ENCODE peak calls at places on chromosomes 6 and 20, in nine cellular contexts. U is SJSA1, X is body of pancreas, E is heart left ventricle, B is Panc1, T is IMR-90, Z is adrenal gland, C is prostate gland, R is tibial artery. G is an unnamed sample.

GRCh38 chr6:7959453-7959852 is 48.9 kb upstream of the TXNDC5 start:
- DNase-seq in U (no peak), X (no peak), E (no peak), B (no peak), T (no peak), Z (no peak), C (no peak), R (no peak), G (no peak)

GRCh38 chr20:36544134-36545018 is 3.1 kb downstream of the MYL9 start:
- DNase-seq in U (peak; percentile 63), X (peak; percentile 51), E (no peak), B (no peak), T (peak; percentile 68), Z (peak; percentile 85), C (no peak), R (peak; percentile 88), G (no peak)

GRCh38 chr6:65979120-65979519 is 272.1 kb upstream of the EYS start:
- DNase-seq in U (no peak), X (no peak), E (no peak), B (no peak), T (no peak), Z (no peak), C (no peak), R (no peak), G (no peak)

GRCh38 chr6:83488448-83488847 is 23.9 kb upstream of the PRSS35 start:
- DNase-seq in U (no peak), X (no peak), E (no peak), B (no peak), T (no peak), Z (no peak), C (no peak), R (no peak), G (no peak)

GRCh38 chr6:44524491-44525227 is 137.2 kb downstream of the CDC5L start:
- DNase-seq in U (no peak), X (no peak), E (no peak), B (no peak), T (no peak), Z (no peak), C (no peak), R (no peak), G (no peak)

GRCh38 chr6:105810105-105810921 is 275.8 kb upstream of the PRDM1 start:
- DNase-seq in U (peak; percentile 77), X (no peak), E (no peak), B (no peak), T (peak; percentile 91), Z (peak; percentile 68), C (no peak), R (no peak), G (no peak)

GRCh38 chr6:112117554-112117953 is 30.2 kb downstream of the FAM229B start:
- DNase-seq in U (no peak), X (no peak), E (no peak), B (no peak), T (peak; percentile 62), Z (no peak), C (no peak), R (no peak), G (no peak)

GRCh38 chr20:36298061-36298460 is 8.1 kb upstream of the DLGAP4 start:
- DNase-seq in U (peak; percentile 18), X (no peak), E (no peak), B (no peak), T (no peak), Z (no peak), C (no peak), R (no peak), G (no peak)

GRCh38 chr6:3813150-3813780 is 35.9 kb upstream of the FAM50B start:
- DNase-seq in U (peak; percentile 67), X (peak; percentile 39), E (peak; percentile 77), B (no peak), T (peak; percentile 56), Z (peak; percentile 68), C (no peak), R (peak; percentile 85), G (peak; percentile 28)

GRCh38 chr20:64055396-64055892 is 6.0 kb upstream of the SOX18 start:
- DNase-seq in U (no peak), X (no peak), E (no peak), B (no peak), T (no peak), Z (no peak), C (no peak), R (no peak), G (no peak)
- H3K4me1 ChIP-seq in U (peaks cover 84% of the 10 kb centered on the region), X (peaks cover 12% of the 10 kb centered on the region), E (peaks cover 28% of the 10 kb centered on the region), B (peaks cover 59% of the 10 kb centered on the region), T (peaks cover 5% of the 10 kb centered on the region), Z (no peaks in the 10 kb centered on the region), C (peaks cover 6% of the 10 kb centered on the region), R (no peaks in the 10 kb centered on the region), G (peaks cover 19% of the 10 kb centered on the region)

DNA sequence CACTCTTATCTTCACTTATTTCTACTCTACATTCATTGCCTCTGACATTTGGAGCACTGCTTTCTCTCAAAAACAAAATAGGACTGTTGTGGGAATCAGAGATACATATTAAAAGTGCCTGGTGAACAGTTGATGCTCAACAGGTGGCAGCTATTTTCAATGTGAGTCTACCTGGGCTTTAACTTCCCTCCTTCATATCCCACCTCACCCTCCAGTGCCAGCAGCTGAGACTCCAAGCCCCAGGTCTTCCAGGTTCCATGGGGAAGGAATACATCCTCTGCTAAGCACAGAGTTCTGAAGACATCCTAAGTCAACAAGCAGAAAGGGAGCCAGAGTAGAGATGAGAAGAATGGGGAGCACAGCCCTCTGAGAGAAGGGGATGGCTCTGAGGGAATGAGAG is 7.0 kb upstream of the FOXP4 start:
- DNase-seq in U (no peak), X (no peak), E (no peak), B (no peak), T (no peak), Z (no peak), C (no peak), R (no peak), G (no peak)
- H3K4me1 ChIP-seq in U (no peaks in the 10 kb centered on the region), X (peaks cover 17% of the 10 kb centered on the region), E (no peaks in the 10 kb centered on the region), B (peaks cover 9% of the 10 kb centered on the region), T (peaks cover 4% of the 10 kb centered on the region), Z (peaks cover 4% of the 10 kb centered on the region), C (peaks cover 4% of the 10 kb centered on the region), R (no peaks in the 10 kb centered on the region), G (peaks cover 25% of the 10 kb centered on the region)

GRCh38 chr20:3678893-3679720 is 2.7 kb downstream of the ADAM33 start:
- DNase-seq in U (no peak), X (no peak), E (no peak), B (no peak), T (no peak), Z (no peak), C (no peak), R (no peak), G (no peak)
- H3K4me1 ChIP-seq in U (peaks cover 4% of the 10 kb centered on the region), X (peaks cover 8% of the 10 kb centered on the region), E (no peaks in the 10 kb centered on the region), B (no peaks in the 10 kb centered on the region), T (peaks cover 19% of the 10 kb centered on the region), Z (peaks cover 7% of the 10 kb centered on the region), C (no peaks in the 10 kb centered on the region), R (peaks cover 43% of the 10 kb centered on the region), G (peaks cover 51% of the 10 kb centered on the region)

GRCh38 chr6:30886897-30887255 is 2.6 kb downstream of the DDR1 start:
- DNase-seq in U (no peak), X (no peak), E (no peak), B (no peak), T (no peak), Z (no peak), C (no peak), R (peak; percentile 12), G (no peak)
- H3K4me1 ChIP-seq in U (peaks cover 51% of the 10 kb centered on the region), X (peaks cover 50% of the 10 kb centered on the region), E (peaks cover 18% of the 10 kb centered on the region), B (peaks cover 44% of the 10 kb centered on the region), T (peaks cover 42% of the 10 kb centered on the region), Z (peaks cover 47% of the 10 kb centered on the region), C (peaks cover 15% of the 10 kb centered on the region), R (peaks cover 31% of the 10 kb centered on the region), G (peaks cover 70% of the 10 kb centered on the region)

GRCh38 chr20:20395087-20395486 is 27.2 kb downstream of the INSM1 start:
- DNase-seq in U (no peak), X (no peak), E (no peak), B (no peak), T (no peak), Z (no peak), C (no peak), R (no peak), G (no peak)
- H3K4me1 ChIP-seq in U (peaks cover 5% of the 10 kb centered on the region), X (peaks cover 7% of the 10 kb centered on the region), E (no peaks in the 10 kb centered on the region), B (no peaks in the 10 kb centered on the region), T (peaks cover 17% of the 10 kb centered on the region), Z (no peaks in the 10 kb centered on the region), C (no peaks in the 10 kb centered on the region), R (no peaks in the 10 kb centered on the region), G (no peaks in the 10 kb centered on the region)

DNA sequence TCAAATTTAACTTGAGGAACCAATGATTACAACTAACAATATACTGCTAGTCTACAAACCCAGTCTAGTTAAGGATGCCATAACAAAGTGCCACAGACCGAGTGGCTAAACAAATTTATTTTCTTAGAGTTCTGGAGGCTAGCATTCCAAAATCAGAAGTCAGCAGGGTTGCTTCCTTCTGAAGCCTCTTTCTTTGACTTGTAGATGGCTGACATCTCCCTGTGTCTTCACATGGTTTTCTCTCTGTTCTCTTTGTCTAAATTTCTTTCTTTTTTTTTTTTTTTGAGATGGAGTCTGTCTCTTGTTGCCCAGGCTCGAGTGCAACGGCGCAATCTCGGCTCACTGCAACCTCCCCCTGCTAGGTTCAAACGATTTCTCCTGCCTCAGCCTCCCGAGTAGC is 56.1 kb downstream of the NCOA3 start:
- DNase-seq in U (no peak), X (no peak), E (no peak), B (no peak), T (peak; percentile 11), Z (no peak), C (no peak), R (no peak), G (no peak)
- H3K4me1 ChIP-seq in U (peaks cover 16% of the 10 kb centered on the region), X (peaks cover 18% of the 10 kb centered on the region), E (peaks cover 21% of the 10 kb centered on the region), B (peaks cover 13% of the 10 kb centered on the region), T (peaks cover 9% of the 10 kb centered on the region), Z (peaks cover 34% of the 10 kb centered on the region), C (no peaks in the 10 kb centered on the region), R (peaks cover 31% of the 10 kb centered on the region), G (peaks cover 13% of the 10 kb centered on the region)

DNA sequence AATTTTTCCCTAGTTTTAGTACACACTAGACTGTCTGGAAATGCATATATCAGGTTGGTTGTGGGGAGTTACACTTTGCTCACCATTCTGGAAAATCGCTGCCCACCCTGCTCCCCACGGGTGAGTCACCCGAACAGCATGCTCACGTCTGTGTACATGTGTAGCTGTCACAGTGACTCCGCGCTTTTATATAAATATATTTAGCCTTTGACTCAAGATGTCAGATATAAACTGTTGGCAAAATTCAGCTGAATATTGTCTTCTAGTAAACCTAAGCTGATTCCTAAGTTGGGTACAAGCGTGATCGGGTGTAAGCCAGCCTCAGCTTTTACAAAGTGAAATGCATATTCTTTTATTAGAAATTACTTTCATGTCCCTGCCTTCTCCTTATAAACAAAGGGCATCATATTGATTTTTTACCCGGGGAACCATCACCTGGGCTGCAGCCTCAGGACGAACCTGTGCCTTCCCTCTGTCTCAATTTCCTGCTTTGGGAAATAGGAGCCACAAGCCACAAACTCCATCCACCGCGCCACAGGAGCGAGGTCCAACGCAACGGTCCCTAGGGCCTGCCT is 4.3 kb downstream of the SDCBP2 start:
- DNase-seq in U (peak; percentile 84), X (no peak), E (no peak), B (no peak), T (peak; percentile 91), Z (peak; percentile 42), C (no peak), R (peak; percentile 62), G (no peak)
- H3K4me1 ChIP-seq in U (peaks cover 42% of the 10 kb centered on the region), X (peaks cover 43% of the 10 kb centered on the region), E (peaks cover 58% of the 10 kb centered on the region), B (peaks cover 41% of the 10 kb centered on the region), T (peaks cover 34% of the 10 kb centered on the region), Z (peaks cover 51% of the 10 kb centered on the region), C (no peaks in the 10 kb centered on the region), R (peaks cover 15% of the 10 kb centered on the region), G (peaks cover 72% of the 10 kb centered on the region)

G was measured in stomach.